ENCODE peak calls at places on chromosomes 2 and 18, in seven cellular contexts. K is IMR-90, D is neuronal stem cell, Y is H9, R is mesendoderm, G is H1, N is trophoblast cell. C is an unnamed sample.

GRCh38 chr2:236179653-236180500 is 11.7 kb upstream of the GBX2 start:
- DNase-seq in N (peak), D (peak), Y (no peak), K (peak), G (no peak), R (peak), C (peak)

GRCh38 chr2:39228413-39229209 is 15.2 kb downstream of the CDKL4 start:
- DNase-seq in G (peak), K (no peak), R (peak), Y (peak), N (no peak), D (peak), C (no peak)

GRCh38 chr2:229715895-229716507 is 1.6 kb upstream of the DNER start:
- DNase-seq in D (peak), R (peak), Y (peak), K (no peak), G (peak), N (no peak), C (no peak)

GRCh38 chr2:98158305-98158704 is 71.3 kb downstream of the VWA3B start:
- DNase-seq in G (no peak), Y (peak), K (no peak), R (no peak), D (no peak), N (no peak), C (no peak)

GRCh38 chr18:3528251-3528650 is 78.3 kb downstream of the TGIF1 start:
- DNase-seq in D (no peak), K (no peak), G (no peak), R (no peak), N (no peak), Y (no peak), C (no peak)

GRCh38 chr2:43293744-43294695 is 67.6 kb upstream of the ZFP36L2 start:
- DNase-seq in G (no peak), R (peak), D (no peak), K (peak), N (peak), Y (no peak), C (peak)

GRCh38 chr2:197599285-197599965 is 76.0 kb downstream of the RFTN2 start:
- DNase-seq in N (no peak), D (no peak), G (no peak), R (peak), Y (peak), K (peak), C (peak)

GRCh38 chr2:65390134-65390533 is 42.3 kb downstream of the SPRED2 start:
- DNase-seq in Y (no peak), R (no peak), K (no peak), D (no peak), N (no peak), G (no peak), C (no peak)

GRCh38 chr2:29115797-29116781 is 874 bp downstream of the CLIP4 start:
- DNase-seq in N (peak), R (peak), Y (peak), D (no peak), K (peak), G (no peak), C (peak)

GRCh38 chr2:45176399-45176798 is 167.1 kb upstream of the SIX2 start:
- DNase-seq in N (no peak), Y (no peak), K (no peak), D (no peak), R (peak), G (no peak), C (no peak)

GRCh38 chr2:130245976-130246375 is 47.7 kb upstream of the TUBA3E start:
- DNase-seq in G (no peak), R (peak), Y (no peak), K (no peak), N (no peak), D (no peak), C (no peak)

GRCh38 chr2:218230882-218231281 is 13.9 kb downstream of the ARPC2 start:
- DNase-seq in Y (no peak), K (peak), G (no peak), R (peak), D (no peak), N (no peak), C (peak)

GRCh38 chr2:177264539-177265385 is at the start of gene NFE2L2:
- DNase-seq in R (peak), K (peak), N (peak), G (peak), D (peak), Y (peak), C (peak)

GRCh38 chr2:190526105-190526708 is 8.3 kb downstream of the NEMP2 start:
- DNase-seq in N (no peak), R (no peak), G (no peak), K (no peak), D (no peak), Y (no peak), C (no peak)

GRCh38 chr18:69494841-69495240 is 94.2 kb downstream of the DOK6 start:
- DNase-seq in Y (no peak), N (no peak), G (no peak), R (no peak), D (no peak), K (no peak), C (no peak)

GRCh38 chr2:144198116-144198515 is 321.8 kb downstream of the ZEB2 start:
- DNase-seq in K (peak), Y (no peak), N (no peak), G (no peak), D (no peak), R (peak), C (peak)

DNA sequence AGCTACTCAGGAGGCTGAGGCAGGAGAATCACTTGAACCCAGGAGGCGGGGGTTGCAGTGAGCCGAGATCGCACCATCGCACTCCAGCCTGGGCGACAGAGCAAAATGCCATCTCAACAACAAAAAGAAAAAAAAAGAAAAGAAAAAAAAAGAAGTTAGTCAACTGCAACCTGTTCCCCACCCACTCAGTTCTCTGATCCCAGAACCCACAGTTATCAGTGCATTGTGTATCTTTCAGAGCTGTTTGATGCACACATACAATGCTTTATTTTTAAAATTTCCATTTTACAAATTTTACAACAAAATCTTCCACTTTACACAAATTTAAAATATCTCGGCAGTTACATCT is 14.0 kb downstream of the RNU2-63P start:
- DNase-seq in N (no peak), Y (no peak), R (no peak), G (no peak), D (no peak), K (no peak), C (no peak)
- H2BK120ac ChIP-seq in N (no peak), Y (no peak), R (no peak), G (no peak), D (no peak), K (no peak), C (no peak)

GRCh38 chr2:224449212-224450147 is 47.6 kb upstream of the FAM124B start:
- DNase-seq in N (no peak), G (no peak), Y (no peak), K (no peak), D (no peak), R (peak), C (peak)
- H2BK120ac ChIP-seq in N (no peak), G (no peak), Y (no peak), K (no peak), D (no peak), R (no peak), C (no peak)

GRCh38 chr2:185859506-185859905 is 120.9 kb downstream of the FSIP2 start:
- DNase-seq in G (no peak), N (no peak), Y (no peak), K (no peak), D (no peak), R (no peak), C (no peak)

GRCh38 chr2:185857676-185858075 is 119.1 kb downstream of the FSIP2 start:
- DNase-seq in R (no peak), Y (no peak), N (no peak), K (no peak), D (no peak), G (no peak), C (no peak)

GRCh38 chr2:185862657-185863398 is 124.2 kb downstream of the FSIP2 start:
- DNase-seq in Y (no peak), R (no peak), D (no peak), K (no peak), N (no peak), G (no peak), C (no peak)
- H2BK120ac ChIP-seq in Y (no peak), R (no peak), D (no peak), K (no peak), N (no peak), G (no peak), C (no peak)

DNA sequence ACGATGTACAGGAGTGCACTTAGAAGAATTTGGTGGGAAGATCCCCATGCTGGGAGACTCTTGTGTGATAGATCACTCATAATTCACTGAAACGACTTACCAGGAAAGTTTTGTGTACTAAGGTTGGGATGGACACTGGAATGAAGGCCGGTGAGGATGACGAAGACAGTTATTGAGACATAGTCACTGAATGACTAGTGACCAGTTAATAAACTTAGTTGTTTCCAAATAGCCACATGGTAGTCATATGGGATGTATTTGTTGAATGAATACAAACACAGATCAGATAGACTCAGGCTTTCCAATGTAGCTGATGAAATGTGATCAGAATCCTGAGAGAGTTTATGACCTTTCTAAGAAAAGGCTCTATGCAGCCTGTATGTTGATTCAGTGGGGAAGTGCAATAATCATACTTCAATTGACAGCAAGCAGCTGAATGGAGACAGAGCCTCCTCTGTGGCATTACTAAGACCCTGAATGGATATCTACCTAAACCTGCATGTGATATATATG is 20.4 kb downstream of the GDF7 start:
- DNase-seq in R (no peak), K (peak), Y (no peak), D (no peak), G (no peak), N (no peak), C (peak)
- H2BK120ac ChIP-seq in R (no peak), K (no peak), Y (no peak), D (no peak), G (no peak), N (no peak), C (no peak)

GRCh38 chr2:603869-604268 is 73.3 kb downstream of the TMEM18 start:
- DNase-seq in N (no peak), K (no peak), G (no peak), D (no peak), R (peak), Y (peak), C (no peak)
- H2BK120ac ChIP-seq in N (no peak), K (no peak), G (no peak), D (no peak), R (no peak), Y (no peak), C (no peak)

GRCh38 chr2:134934150-134934549 is 15.5 kb downstream of the CCNT2 start:
- DNase-seq in Y (no peak), D (no peak), G (no peak), K (no peak), N (no peak), R (no peak), C (no peak)
- H2BK120ac ChIP-seq in Y (no peak), D (no peak), G (no peak), K (no peak), N (no peak), R (no peak), C (no peak)

GRCh38 chr18:74724186-74724585 is 126.5 kb downstream of the ZNF407 start:
- DNase-seq in R (no peak), D (no peak), G (no peak), Y (no peak), N (peak), K (peak), C (peak)

GRCh38 chr18:74718312-74718711 is 120.6 kb downstream of the ZNF407 start:
- DNase-seq in N (no peak), R (peak), Y (peak), D (no peak), K (no peak), G (no peak), C (no peak)

GRCh38 chr18:74725690-74726089 is 128.0 kb downstream of the ZNF407 start:
- DNase-seq in Y (no peak), N (no peak), K (no peak), G (no peak), R (no peak), D (no peak), C (no peak)

GRCh38 chr18:74722237-74722636 is 124.6 kb downstream of the ZNF407 start:
- DNase-seq in K (peak), N (no peak), R (no peak), D (no peak), G (no peak), Y (no peak), C (no peak)
- H2BK120ac ChIP-seq in K (peak), N (no peak), R (no peak), D (no peak), G (no peak), Y (no peak), C (no peak)

GRCh38 chr2:204696124-204696523 is 150.8 kb downstream of the PARD3B start:
- DNase-seq in K (no peak), Y (no peak), D (no peak), R (no peak), N (no peak), G (no peak), C (no peak)

GRCh38 chr2:204691911-204692510 is 146.7 kb downstream of the PARD3B start:
- DNase-seq in K (peak), D (peak), N (peak), R (peak), Y (peak), G (no peak), C (peak)

GRCh38 chr2:204695506-204695905 is 150.2 kb downstream of the PARD3B start:
- DNase-seq in D (no peak), R (peak), K (peak), N (no peak), Y (no peak), G (no peak), C (no peak)

GRCh38 chr2:204692790-204693189 is 147.5 kb downstream of the PARD3B start:
- DNase-seq in G (no peak), D (no peak), K (no peak), R (peak), N (no peak), Y (no peak), C (no peak)

DNA sequence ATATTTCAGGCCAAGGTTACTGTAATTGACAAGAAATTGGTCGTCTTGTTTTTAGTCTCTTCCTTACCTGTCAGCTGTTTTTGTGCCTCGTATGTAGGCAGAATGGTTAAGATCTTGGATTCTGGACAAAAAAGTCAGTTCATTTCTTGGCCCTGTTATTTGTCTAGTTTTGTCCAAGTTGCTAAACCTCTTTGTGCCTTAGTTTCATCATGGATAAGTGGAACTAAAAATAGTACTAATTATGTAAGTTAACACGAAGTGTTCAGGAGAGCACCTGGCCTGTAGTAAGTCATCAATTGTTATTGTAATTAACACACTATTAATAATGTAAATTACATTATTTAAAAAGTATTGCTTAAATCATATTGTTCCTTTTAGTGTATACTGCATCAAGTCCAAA is 148.0 kb downstream of the PARD3B start:
- DNase-seq in R (no peak), G (no peak), D (no peak), N (no peak), Y (no peak), K (no peak), C (no peak)
- H2BK120ac ChIP-seq in R (no peak), G (no peak), D (no peak), N (no peak), Y (no peak), K (no peak), C (no peak)

C was measured in mesenchymal stem cell.